ENCODE peak calls at places on chromosomes 16 and 17, in four cellular contexts. One of them, this sample, is unnamed. For H3K4me1, the result is how much of the 10 kb centered on the place peaks cover.

GRCh38 chr17:67582632-67583230 is 135.0 kb upstream of the NOL11 start:
- DNase-seq in tibial nerve: no peak
- DNase-seq in left ventricle myocardium inferior: no peak
- DNase-seq in effector memory CD4-positive, alpha-beta T cell: no peak
- DNase-seq in this sample: no peak

GRCh38 chr16:15770512-15770911 is 86.3 kb downstream of the MYH11 start:
- DNase-seq in effector memory CD4-positive, alpha-beta T cell: no peak
- DNase-seq in tibial nerve: no peak
- DNase-seq in left ventricle myocardium inferior: no peak
- DNase-seq in this sample: no peak

GRCh38 chr16:1667271-1667670 is 10.8 kb upstream of the JPT2 start:
- DNase-seq in left ventricle myocardium inferior: no peak
- DNase-seq in effector memory CD4-positive, alpha-beta T cell: no peak
- DNase-seq in tibial nerve: no peak
- DNase-seq in this sample: no peak

GRCh38 chr17:61485067-61485775 is 33.0 kb downstream of the TBX4 start:
- DNase-seq in tibial nerve: no peak
- DNase-seq in left ventricle myocardium inferior: no peak
- DNase-seq in effector memory CD4-positive, alpha-beta T cell: no peak
- DNase-seq in this sample: no peak

GRCh38 chr16:58333937-58334336 is 39.1 kb upstream of the PRSS54 start:
- DNase-seq in tibial nerve: no peak
- DNase-seq in left ventricle myocardium inferior: no peak
- DNase-seq in effector memory CD4-positive, alpha-beta T cell: no peak
- DNase-seq in this sample: no peak

GRCh38 chr16:20311548-20311947 is 15.8 kb downstream of the GP2 start:
- DNase-seq in left ventricle myocardium inferior: no peak
- DNase-seq in effector memory CD4-positive, alpha-beta T cell: no peak
- DNase-seq in tibial nerve: no peak
- DNase-seq in this sample: no peak

GRCh38 chr17:18033442-18034099 is 5.4 kb downstream of the ATPAF2 start:
- DNase-seq in effector memory CD4-positive, alpha-beta T cell: peak
- DNase-seq in tibial nerve: no peak
- DNase-seq in left ventricle myocardium inferior: no peak
- DNase-seq in this sample: peak

GRCh38 chr17:68613739-68614298 is 12.7 kb upstream of the FAM20A start:
- DNase-seq in tibial nerve: no peak
- DNase-seq in effector memory CD4-positive, alpha-beta T cell: no peak
- DNase-seq in left ventricle myocardium inferior: no peak
- DNase-seq in this sample: peak

GRCh38 chr16:28623172-28623711 is 13.4 kb upstream of the SULT1A1 start:
- DNase-seq in left ventricle myocardium inferior: peak
- DNase-seq in effector memory CD4-positive, alpha-beta T cell: peak
- DNase-seq in tibial nerve: no peak
- DNase-seq in this sample: peak

DNA sequence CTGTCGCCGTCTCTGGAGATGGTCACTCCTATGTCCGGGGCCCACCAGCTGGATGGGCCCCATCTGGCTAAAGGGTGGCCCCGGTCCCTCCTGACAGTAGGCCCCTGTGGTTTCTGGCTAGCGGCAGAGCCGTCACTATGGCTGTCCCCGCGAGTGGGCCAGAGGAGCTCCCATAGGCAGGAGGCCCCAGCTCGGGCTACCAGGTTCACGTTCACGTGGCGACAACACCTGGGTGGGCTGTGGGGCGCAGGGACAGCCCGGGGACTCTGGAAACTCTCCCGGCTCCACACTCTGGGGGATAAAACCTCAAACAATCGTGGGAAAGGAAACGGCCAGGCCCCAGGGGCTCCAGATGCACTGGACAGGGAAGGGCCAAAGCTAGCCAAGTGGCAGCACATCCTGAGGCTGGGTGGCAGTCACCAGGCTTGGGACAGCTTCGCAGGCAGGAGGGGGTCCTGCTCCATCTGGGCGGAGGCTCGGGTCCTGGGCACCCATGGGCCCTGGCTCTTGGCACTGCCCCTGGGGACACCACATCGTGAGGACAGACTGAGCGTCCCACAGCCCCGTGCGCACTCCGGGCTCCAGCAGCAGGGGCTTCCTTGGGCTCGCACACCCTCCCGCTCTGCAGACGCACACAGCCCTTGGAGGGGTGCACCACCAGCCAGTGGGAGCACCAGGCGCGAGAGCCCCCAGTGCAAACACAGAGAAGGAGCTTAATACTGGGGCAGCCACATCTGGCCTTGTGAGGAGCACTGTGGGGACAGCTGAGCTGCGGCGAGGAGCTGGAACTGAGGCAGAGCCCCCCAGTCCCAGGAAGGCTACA is 4.5 kb downstream of the RNF166 start:
- DNase-seq in left ventricle myocardium inferior: no peak
- DNase-seq in effector memory CD4-positive, alpha-beta T cell: no peak
- DNase-seq in tibial nerve: no peak
- DNase-seq in this sample: no peak
- H3K4me3 ChIP-seq in left ventricle myocardium inferior: peak
- H3K4me3 ChIP-seq in effector memory CD4-positive, alpha-beta T cell: peak
- H3K4me3 ChIP-seq in tibial nerve: peak
- H3K4me3 ChIP-seq in this sample: no peak

GRCh38 chr16:55498101-55498500 is 10.8 kb upstream of the LPCAT2 start:
- DNase-seq in left ventricle myocardium inferior: no peak
- DNase-seq in effector memory CD4-positive, alpha-beta T cell: no peak
- DNase-seq in tibial nerve: no peak
- DNase-seq in this sample: no peak
- H3K4me1 ChIP-seq in left ventricle myocardium inferior: half or more
- H3K4me1 ChIP-seq in effector memory CD4-positive, alpha-beta T cell: under half
- H3K4me1 ChIP-seq in tibial nerve: under half
- H3K4me1 ChIP-seq in this sample: under half

GRCh38 chr17:4585203-4585939 is 1.0 kb downstream of the SMTNL2 start:
- DNase-seq in effector memory CD4-positive, alpha-beta T cell: no peak
- DNase-seq in left ventricle myocardium inferior: no peak
- DNase-seq in tibial nerve: no peak
- DNase-seq in this sample: no peak

GRCh38 chr17:4583206-4583605 is 1.1 kb upstream of the SMTNL2 start:
- DNase-seq in left ventricle myocardium inferior: no peak
- DNase-seq in effector memory CD4-positive, alpha-beta T cell: no peak
- DNase-seq in tibial nerve: no peak
- DNase-seq in this sample: no peak

GRCh38 chr17:4583796-4584124 is 569 bp upstream of the SMTNL2 start:
- DNase-seq in tibial nerve: no peak
- DNase-seq in left ventricle myocardium inferior: no peak
- DNase-seq in effector memory CD4-positive, alpha-beta T cell: no peak
- DNase-seq in this sample: peak

GRCh38 chr17:4584835-4585187 is 482 bp downstream of the SMTNL2 start:
- DNase-seq in effector memory CD4-positive, alpha-beta T cell: no peak
- DNase-seq in tibial nerve: no peak
- DNase-seq in left ventricle myocardium inferior: no peak
- DNase-seq in this sample: no peak

GRCh38 chr17:4584125-4584834 is at the start of gene SMTNL2:
- DNase-seq in left ventricle myocardium inferior: peak
- DNase-seq in tibial nerve: no peak
- DNase-seq in effector memory CD4-positive, alpha-beta T cell: no peak
- DNase-seq in this sample: no peak
- H3K4me3 ChIP-seq in left ventricle myocardium inferior: peak
- H3K4me3 ChIP-seq in tibial nerve: peak
- H3K4me3 ChIP-seq in effector memory CD4-positive, alpha-beta T cell: peak
- H3K4me3 ChIP-seq in this sample: peak

GRCh38 chr16:10941127-10941933 is 938 bp downstream of the DEXI start:
- DNase-seq in effector memory CD4-positive, alpha-beta T cell: no peak
- DNase-seq in tibial nerve: no peak
- DNase-seq in left ventricle myocardium inferior: no peak
- DNase-seq in this sample: no peak
- H3K4me1 ChIP-seq in effector memory CD4-positive, alpha-beta T cell: half or more
- H3K4me1 ChIP-seq in tibial nerve: under half
- H3K4me1 ChIP-seq in left ventricle myocardium inferior: half or more
- H3K4me1 ChIP-seq in this sample: under half

GRCh38 chr16:53511403-53512280 is 8.6 kb upstream of the AKTIP start:
- DNase-seq in effector memory CD4-positive, alpha-beta T cell: no peak
- DNase-seq in tibial nerve: no peak
- DNase-seq in left ventricle myocardium inferior: no peak
- DNase-seq in this sample: no peak
- H3K4me3 ChIP-seq in effector memory CD4-positive, alpha-beta T cell: no peak
- H3K4me3 ChIP-seq in tibial nerve: no peak
- H3K4me3 ChIP-seq in left ventricle myocardium inferior: no peak
- H3K4me3 ChIP-seq in this sample: no peak

GRCh38 chr17:6856054-6856453 is 24.5 kb upstream of the TEKT1 start:
- DNase-seq in tibial nerve: no peak
- DNase-seq in left ventricle myocardium inferior: no peak
- DNase-seq in effector memory CD4-positive, alpha-beta T cell: no peak
- DNase-seq in this sample: no peak

GRCh38 chr17:6857904-6858303 is 26.4 kb upstream of the TEKT1 start:
- DNase-seq in left ventricle myocardium inferior: no peak
- DNase-seq in tibial nerve: no peak
- DNase-seq in effector memory CD4-positive, alpha-beta T cell: no peak
- DNase-seq in this sample: no peak

GRCh38 chr17:6853764-6854442 is 22.4 kb upstream of the TEKT1 start:
- DNase-seq in effector memory CD4-positive, alpha-beta T cell: no peak
- DNase-seq in left ventricle myocardium inferior: no peak
- DNase-seq in tibial nerve: no peak
- DNase-seq in this sample: no peak

GRCh38 chr17:6862122-6862521 is 30.6 kb upstream of the TEKT1 start:
- DNase-seq in left ventricle myocardium inferior: no peak
- DNase-seq in tibial nerve: no peak
- DNase-seq in effector memory CD4-positive, alpha-beta T cell: no peak
- DNase-seq in this sample: no peak

DNA sequence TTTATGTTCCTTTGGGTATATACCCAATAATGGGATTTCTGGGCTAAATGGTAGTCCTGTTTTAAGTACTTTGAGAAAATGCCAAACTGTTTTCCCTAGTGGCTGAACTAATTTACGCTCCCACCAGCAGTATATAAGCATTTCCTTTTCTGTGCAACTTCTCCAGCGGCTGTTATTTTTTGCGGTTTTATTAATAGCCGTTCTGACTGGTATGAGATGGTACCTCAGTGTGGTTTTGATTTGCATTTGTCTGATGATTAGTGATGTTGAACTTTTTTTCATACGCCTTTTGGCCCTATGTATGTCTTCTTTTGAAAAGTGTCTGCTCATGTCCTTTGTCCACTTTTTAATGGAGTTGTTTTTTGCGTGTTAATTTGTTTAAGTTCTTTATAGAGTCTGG is 25.8 kb upstream of the TEKT1 start:
- DNase-seq in tibial nerve: no peak
- DNase-seq in left ventricle myocardium inferior: no peak
- DNase-seq in effector memory CD4-positive, alpha-beta T cell: no peak
- DNase-seq in this sample: no peak
- H3K4me1 ChIP-seq in tibial nerve: under half
- H3K4me1 ChIP-seq in left ventricle myocardium inferior: under half
- H3K4me1 ChIP-seq in effector memory CD4-positive, alpha-beta T cell: under half
- H3K4me1 ChIP-seq in this sample: under half

GRCh38 chr17:78922876-78923498 is 2.2 kb downstream of the TIMP2 start:
- DNase-seq in effector memory CD4-positive, alpha-beta T cell: no peak
- DNase-seq in left ventricle myocardium inferior: no peak
- DNase-seq in tibial nerve: no peak
- DNase-seq in this sample: no peak
- H3K4me3 ChIP-seq in effector memory CD4-positive, alpha-beta T cell: no peak
- H3K4me3 ChIP-seq in left ventricle myocardium inferior: peak
- H3K4me3 ChIP-seq in tibial nerve: peak
- H3K4me3 ChIP-seq in this sample: no peak

DNA sequence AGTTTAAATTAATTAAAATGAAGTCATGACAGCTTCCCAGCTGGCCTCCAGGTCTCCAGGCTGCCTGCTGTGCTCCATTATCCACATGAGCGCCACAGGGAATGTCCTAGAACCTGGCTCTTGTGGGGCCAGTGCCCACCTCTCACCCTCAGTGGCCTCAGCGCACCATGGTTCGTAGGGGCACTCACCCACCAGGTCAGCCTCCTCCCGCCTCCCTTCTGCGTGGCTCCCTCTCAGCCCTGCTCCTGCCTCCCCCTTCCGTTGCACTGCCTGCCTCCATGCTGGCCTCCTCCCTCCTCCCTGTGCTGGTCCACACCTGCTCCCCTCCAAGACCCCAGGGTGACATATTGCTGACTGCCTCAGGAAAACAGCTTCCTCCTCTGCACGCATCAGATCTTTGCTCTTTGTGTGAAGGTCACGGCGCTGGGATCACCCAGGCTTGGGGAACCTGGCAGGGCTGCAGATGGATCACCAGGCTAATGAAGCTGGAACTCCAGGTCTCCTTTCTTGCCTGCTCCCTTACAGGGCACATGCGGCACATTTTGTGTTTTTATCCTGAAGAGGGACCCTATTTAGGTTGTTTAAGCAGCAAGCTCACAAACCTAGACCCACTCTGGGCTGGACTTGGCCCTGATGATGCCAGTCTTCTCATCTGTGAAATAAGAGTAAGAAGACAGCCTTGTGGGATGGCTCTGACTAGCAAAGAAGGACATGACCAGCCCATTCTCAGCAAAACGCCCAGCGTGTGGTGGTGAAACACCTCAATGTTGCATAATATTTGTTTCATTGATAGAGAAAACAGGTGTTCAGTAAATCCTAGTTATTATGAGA is 47.9 kb downstream of the IRF8 start:
- DNase-seq in tibial nerve: no peak
- DNase-seq in left ventricle myocardium inferior: no peak
- DNase-seq in effector memory CD4-positive, alpha-beta T cell: no peak
- DNase-seq in this sample: no peak
- H3K4me1 ChIP-seq in tibial nerve: under half
- H3K4me1 ChIP-seq in left ventricle myocardium inferior: under half
- H3K4me1 ChIP-seq in effector memory CD4-positive, alpha-beta T cell: under half
- H3K4me1 ChIP-seq in this sample: under half

GRCh38 chr17:82035956-82036633 is 1.4 kb downstream of the DCXR start:
- DNase-seq in left ventricle myocardium inferior: no peak
- DNase-seq in effector memory CD4-positive, alpha-beta T cell: no peak
- DNase-seq in tibial nerve: no peak
- DNase-seq in this sample: no peak
- H3K4me3 ChIP-seq in left ventricle myocardium inferior: peak
- H3K4me3 ChIP-seq in effector memory CD4-positive, alpha-beta T cell: no peak
- H3K4me3 ChIP-seq in tibial nerve: peak
- H3K4me3 ChIP-seq in this sample: peak

DNA sequence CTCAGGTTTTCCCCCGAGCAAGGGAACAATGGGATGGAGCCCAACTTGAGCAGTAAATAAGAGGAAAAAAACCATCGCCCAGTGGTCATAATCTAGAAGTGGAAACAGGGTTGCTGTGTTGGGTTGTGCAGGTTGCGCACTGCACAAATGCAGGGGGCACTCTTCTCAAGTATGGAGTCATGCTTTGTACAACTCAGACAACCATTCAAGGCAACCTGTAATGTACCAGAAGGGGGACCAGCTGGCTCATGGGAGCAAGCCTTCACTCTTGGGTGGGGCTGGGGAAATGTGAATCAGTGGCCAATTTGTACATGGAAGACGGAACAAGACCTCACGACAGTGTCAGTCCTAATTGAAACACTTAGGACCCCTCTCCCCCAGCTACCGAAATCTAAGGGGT is 23.9 kb upstream of the LITAF start:
- DNase-seq in tibial nerve: no peak
- DNase-seq in left ventricle myocardium inferior: no peak
- DNase-seq in effector memory CD4-positive, alpha-beta T cell: no peak
- DNase-seq in this sample: no peak
- H3K4me1 ChIP-seq in tibial nerve: under half
- H3K4me1 ChIP-seq in left ventricle myocardium inferior: under half
- H3K4me1 ChIP-seq in effector memory CD4-positive, alpha-beta T cell: under half
- H3K4me1 ChIP-seq in this sample: under half

This sample was measured in HAP-1.